ENCODE peak calls at places on chromosomes 1 and 21, in seven cellular contexts. D, C, S, E, Z, F and R are unnamed samples.

GRCh38 chr1:169999357-169999756 is 75.1 kb downstream of the KIFAP3 start:
- DNase-seq in D (no peak), C (no peak), S (no peak), E (no peak), Z (no peak), F (no peak), R (no peak)

GRCh38 chr1:111745670-111746613 is 6.7 kb upstream of the INKA2 start:
- DNase-seq in D (no peak), C (no peak), S (no peak), E (no peak), Z (no peak), F (no peak), R (peak)

GRCh38 chr1:156291226-156292061 is 4.0 kb downstream of the GLMP start:
- DNase-seq in D (peak), C (peak), S (peak), E (peak), Z (peak), F (peak), R (peak)

GRCh38 chr1:119713039-119713537 is 1.4 kb downstream of the PHGDH start:
- DNase-seq in D (no peak), C (peak), S (no peak), E (no peak), Z (peak), F (no peak), R (no peak)

GRCh38 chr1:8598060-8598724 is 219.2 kb downstream of the RERE start:
- DNase-seq in D (peak), C (peak), S (no peak), E (peak), Z (peak), F (peak), R (peak)

GRCh38 chr1:56965916-56966697 is at the start of gene C8B:
- DNase-seq in D (no peak), C (no peak), S (no peak), E (no peak), Z (no peak), F (no peak), R (no peak)

GRCh38 chr1:192351550-192351949 is 34.8 kb downstream of the RGS21 start:
- DNase-seq in D (no peak), C (no peak), S (no peak), E (no peak), Z (no peak), F (no peak), R (no peak)

GRCh38 chr1:21189906-21190500 is 13.3 kb upstream of the EIF4G3 start:
- DNase-seq in D (no peak), C (no peak), S (no peak), E (no peak), Z (no peak), F (no peak), R (peak)

GRCh38 chr1:244665771-244666217 is 12.9 kb downstream of the DESI2 start:
- DNase-seq in D (no peak), C (no peak), S (no peak), E (no peak), Z (no peak), F (no peak), R (no peak)

GRCh38 chr21:31374430-31374829 is 30.4 kb upstream of the TIAM1 start:
- DNase-seq in D (no peak), C (no peak), S (no peak), E (no peak), Z (no peak), F (no peak), R (no peak)

GRCh38 chr1:17437260-17438175 is 2.0 kb downstream of the RCC2 start:
- DNase-seq in D (peak), C (peak), S (no peak), E (peak), Z (peak), F (peak), R (no peak)

GRCh38 chr1:29956343-29957030 is 720.2 kb downstream of the PTPRU start:
- DNase-seq in D (no peak), C (no peak), S (no peak), E (no peak), Z (no peak), F (no peak), R (peak)

GRCh38 chr21:29716753-29717152 is 223.0 kb downstream of the GRIK1 start:
- DNase-seq in D (no peak), C (no peak), S (no peak), E (no peak), Z (no peak), F (no peak), R (no peak)

GRCh38 chr1:156945881-156946661 is 25.6 kb downstream of the LRRC71 start:
- DNase-seq in D (peak), C (no peak), S (no peak), E (no peak), Z (no peak), F (no peak), R (no peak)

GRCh38 chr1:157091668-157092273 is 7.8 kb downstream of the ETV3L start:
- DNase-seq in D (no peak), C (no peak), S (no peak), E (no peak), Z (no peak), F (no peak), R (peak)

GRCh38 chr1:153538315-153538821 is 2.4 kb downstream of the S100A5 start:
- DNase-seq in D (peak), C (peak), S (no peak), E (no peak), Z (peak), F (peak), R (no peak)

GRCh38 chr21:26027696-26028095 is 142.9 kb downstream of the APP start:
- DNase-seq in D (no peak), C (no peak), S (no peak), E (no peak), Z (no peak), F (no peak), R (no peak)

GRCh38 chr1:35180776-35181374 is 12.1 kb downstream of the SFPQ start:
- DNase-seq in D (no peak), C (no peak), S (no peak), E (no peak), Z (no peak), F (no peak), R (no peak)

GRCh38 chr1:152510503-152510902 is at the start of gene LCE5A:
- DNase-seq in D (no peak), C (no peak), S (no peak), E (no peak), Z (no peak), F (no peak), R (no peak)

GRCh38 chr1:107776898-107777663 is 187.9 kb downstream of the VAV3 start:
- DNase-seq in D (no peak), C (no peak), S (no peak), E (no peak), Z (no peak), F (no peak), R (no peak)

GRCh38 chr1:167492509-167492910 is 25.8 kb downstream of the CD247 start:
- DNase-seq in D (no peak), C (no peak), S (no peak), E (no peak), Z (no peak), F (no peak), R (no peak)

GRCh38 chr1:25549273-25550154 is 6.1 kb downstream of the LDLRAP1 start:
- DNase-seq in D (peak), C (no peak), S (no peak), E (no peak), Z (no peak), F (peak), R (peak)

GRCh38 chr1:54517536-54517935 is 30.5 kb upstream of the ACOT11 start:
- DNase-seq in D (no peak), C (no peak), S (no peak), E (no peak), Z (no peak), F (no peak), R (no peak)

GRCh38 chr1:211336775-211337174 is 10.1 kb downstream of the TRAF5 start:
- DNase-seq in D (peak), C (no peak), S (no peak), E (no peak), Z (no peak), F (no peak), R (no peak)

GRCh38 chr1:92882817-92883216 is 51.0 kb downstream of the RPL5 start:
- DNase-seq in D (peak), C (no peak), S (no peak), E (no peak), Z (peak), F (no peak), R (no peak)

GRCh38 chr1:225425211-225425786 is 2.5 kb downstream of the LBR start:
- DNase-seq in D (no peak), C (no peak), S (no peak), E (no peak), Z (no peak), F (no peak), R (no peak)

GRCh38 chr1:5423109-5423508 is 569.1 kb downstream of the NPHP4 start:
- DNase-seq in D (no peak), C (no peak), S (no peak), E (no peak), Z (peak), F (no peak), R (no peak)

DNA sequence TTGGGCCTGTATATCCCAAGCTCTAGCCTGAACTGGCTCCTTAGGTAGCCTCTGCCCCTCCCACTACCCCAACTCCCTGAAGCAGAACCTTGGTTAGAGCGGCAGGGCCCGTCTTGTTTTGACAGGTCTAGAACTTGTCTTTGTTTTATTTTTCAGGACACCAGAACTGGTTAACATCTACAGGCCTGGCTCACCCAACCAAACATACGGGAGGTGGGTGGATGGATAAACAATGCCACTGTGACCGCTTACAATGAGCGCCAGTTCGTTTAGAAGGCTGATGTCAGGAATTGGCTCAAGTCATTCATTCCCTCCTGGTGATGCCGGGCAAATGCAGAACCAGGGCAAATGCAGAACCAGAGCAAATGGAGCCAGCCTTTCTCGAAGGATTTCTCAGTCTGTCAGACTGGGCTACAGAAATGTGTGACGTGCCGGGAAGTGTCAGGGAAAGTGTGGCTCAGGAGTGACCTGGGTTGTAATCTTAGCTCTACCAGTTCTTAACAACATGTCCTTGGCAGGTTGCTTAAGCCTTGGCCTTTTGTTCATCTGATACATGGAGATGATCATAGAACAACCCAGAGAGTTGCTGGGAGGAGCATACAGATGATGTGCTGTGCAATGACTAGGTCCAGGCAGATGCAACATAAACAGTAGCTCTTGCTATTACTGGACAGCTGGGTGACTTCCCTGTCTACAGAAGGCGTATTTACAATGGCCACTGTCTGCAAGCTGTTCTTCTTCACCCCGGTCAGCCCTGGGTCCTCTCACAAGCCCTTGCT is 30.5 kb upstream of the BTG2 start:
- DNase-seq in D (no peak), C (no peak), S (no peak), E (no peak), Z (no peak), F (no peak), R (peak)
- TF ChIP-seq EP300 in D (peak), C (peak), S (peak), E (no peak), Z (no peak), F (peak), R (peak)

GRCh38 chr21:32426066-32426465 is 13.6 kb downstream of the EVA1C start:
- DNase-seq in D (no peak), C (no peak), S (no peak), E (no peak), Z (no peak), F (no peak), R (no peak)

GRCh38 chr21:32424674-32425073 is 12.2 kb downstream of the EVA1C start:
- DNase-seq in D (no peak), C (no peak), S (no peak), E (no peak), Z (no peak), F (no peak), R (no peak)

GRCh38 chr21:32426592-32427051 is 14.1 kb downstream of the EVA1C start:
- DNase-seq in D (no peak), C (no peak), S (no peak), E (peak), Z (no peak), F (no peak), R (no peak)

GRCh38 chr21:32425628-32426027 is 13.1 kb downstream of the EVA1C start:
- DNase-seq in D (no peak), C (no peak), S (no peak), E (no peak), Z (no peak), F (no peak), R (no peak)

GRCh38 chr21:32427958-32428623 is 15.6 kb downstream of the EVA1C start:
- DNase-seq in D (no peak), C (no peak), S (no peak), E (no peak), Z (no peak), F (no peak), R (no peak)
- TF ChIP-seq EP300 in D (no peak), C (no peak), S (no peak), E (no peak), Z (no peak), F (no peak), R (no peak)

GRCh38 chr1:183215076-183215720 is 29.1 kb downstream of the LAMC2 start:
- DNase-seq in D (no peak), C (no peak), S (no peak), E (no peak), Z (no peak), F (no peak), R (no peak)
- TF ChIP-seq EP300 in D (no peak), C (no peak), S (no peak), E (no peak), Z (no peak), F (no peak), R (no peak)

GRCh38 chr1:45755697-45756096 is 5.2 kb upstream of the IPP start:
- DNase-seq in D (no peak), C (no peak), S (no peak), E (no peak), Z (no peak), F (no peak), R (no peak)

GRCh38 chr1:45752441-45753052 is 2.1 kb upstream of the IPP start:
- DNase-seq in D (no peak), C (no peak), S (no peak), E (no peak), Z (no peak), F (no peak), R (no peak)

GRCh38 chr1:45750298-45751038 is at the start of gene IPP:
- DNase-seq in D (peak), C (peak), S (peak), E (peak), Z (peak), F (peak), R (peak)

GRCh38 chr1:45752014-45752413 is 1.6 kb upstream of the IPP start:
- DNase-seq in D (no peak), C (no peak), S (no peak), E (no peak), Z (no peak), F (no peak), R (no peak)

GRCh38 chr1:45753248-45754037 is 3.0 kb upstream of the IPP start:
- DNase-seq in D (no peak), C (no peak), S (no peak), E (no peak), Z (no peak), F (no peak), R (no peak)
- TF ChIP-seq EP300 in D (no peak), C (no peak), S (no peak), E (no peak), Z (no peak), F (no peak), R (no peak)

DNA sequence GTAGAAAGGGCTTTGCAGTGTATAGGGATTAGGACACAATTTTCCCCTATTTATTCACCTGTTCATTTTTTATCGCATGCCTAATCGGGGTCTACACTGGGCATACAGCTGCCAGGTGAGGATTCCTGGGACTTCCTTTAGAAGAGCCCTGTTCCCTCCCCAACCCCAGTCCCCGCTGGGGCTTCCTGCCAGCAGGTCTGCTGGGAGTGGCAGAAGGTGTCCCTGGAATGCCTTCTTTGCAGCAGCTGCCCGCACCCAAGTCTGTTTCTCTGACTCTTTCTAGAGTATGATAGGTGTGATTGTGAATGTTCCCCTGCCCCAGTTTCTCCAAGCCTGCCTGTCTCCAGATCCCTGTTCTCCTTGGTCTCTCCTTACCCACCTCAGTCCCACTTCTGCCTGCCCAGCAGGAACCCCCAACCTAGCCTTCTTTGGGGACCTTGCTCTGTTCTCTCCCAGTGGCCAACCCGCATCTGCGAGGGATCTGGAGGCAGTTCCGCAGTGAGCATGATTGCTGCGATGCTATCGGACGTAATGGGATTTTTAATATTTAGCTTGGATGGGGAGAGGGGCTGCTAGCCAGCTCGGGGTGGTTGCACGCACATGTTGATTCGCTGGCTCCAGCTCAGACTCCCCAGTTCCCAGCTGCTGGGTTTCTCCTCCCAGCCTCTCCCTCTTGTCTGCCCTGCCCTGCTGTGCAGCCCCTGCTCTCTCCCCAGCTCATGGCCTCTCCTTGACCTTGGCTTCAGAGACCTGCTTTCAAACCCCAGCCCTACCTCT is 79.8 kb downstream of the EPHB2 start:
- DNase-seq in D (peak), C (no peak), S (no peak), E (no peak), Z (peak), F (no peak), R (no peak)
- TF ChIP-seq EP300 in D (no peak), C (no peak), S (no peak), E (no peak), Z (peak), F (no peak), R (no peak)

GRCh38 chr1:12184008-12184681 is 17.4 kb downstream of the TNFRSF1B start:
- DNase-seq in D (peak), C (peak), S (peak), E (no peak), Z (peak), F (peak), R (peak)
- TF ChIP-seq EP300 in D (peak), C (no peak), S (no peak), E (no peak), Z (no peak), F (peak), R (no peak)

DNA sequence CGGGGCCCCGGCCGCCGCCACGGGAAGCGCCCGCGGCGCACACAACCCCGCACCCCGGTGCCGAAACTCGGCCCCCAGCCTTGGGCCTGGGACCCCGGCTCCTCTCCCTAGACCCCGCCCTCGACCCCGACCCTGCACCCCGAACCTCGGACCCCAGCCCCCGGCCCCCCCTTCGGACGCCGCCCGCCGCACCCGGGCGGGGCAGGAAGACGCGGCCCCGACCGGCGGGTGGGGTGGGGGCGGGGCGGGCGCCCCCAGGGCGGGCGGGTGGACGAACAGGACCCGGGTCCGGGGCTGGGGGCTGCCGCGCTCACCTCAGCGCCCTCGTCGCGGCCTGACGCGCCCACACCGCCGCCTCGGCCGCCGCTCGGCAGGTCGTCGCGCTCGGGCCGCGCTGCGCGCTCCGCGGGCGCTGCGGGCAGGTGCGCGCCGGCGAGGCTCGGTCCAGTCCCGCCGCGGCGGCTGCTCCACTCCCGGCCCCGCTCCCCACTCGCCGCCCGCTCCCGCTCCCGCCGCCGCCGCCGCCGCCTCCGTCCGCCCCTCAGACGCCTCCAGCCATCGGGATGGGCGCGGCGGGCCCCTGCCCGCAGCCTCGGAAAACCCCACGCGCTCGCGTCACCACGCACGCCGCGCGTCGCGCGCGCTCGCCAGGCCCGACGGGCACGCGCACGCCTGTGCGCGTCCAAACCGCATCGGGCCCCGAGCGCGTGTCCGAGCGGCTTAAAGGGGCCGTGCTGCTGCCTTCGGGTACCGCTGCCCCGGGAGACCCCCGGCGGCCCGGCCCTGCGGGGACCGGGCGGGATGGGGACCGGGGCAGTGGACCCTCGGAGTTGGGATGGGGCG is at the start of gene GNB1:
- DNase-seq in D (peak), C (peak), S (peak), E (peak), Z (peak), F (peak), R (peak)
- TF ChIP-seq EP300 in D (no peak), C (no peak), S (no peak), E (no peak), Z (no peak), F (no peak), R (no peak)

GRCh38 chr1:63634471-63634870 is 41.3 kb downstream of the PGM1 start:
- DNase-seq in D (no peak), C (no peak), S (no peak), E (no peak), Z (no peak), F (no peak), R (no peak)
- TF ChIP-seq EP300 in D (no peak), C (no peak), S (no peak), E (no peak), Z (no peak), F (no peak), R (no peak)